ENCODE peak calls at places on chromosomes 3 and 15, in ten cellular contexts. C, U, X, Z, B, G, K, S, D and H are unnamed samples.
A peak's percentile ranks its signal among the peaks of the same experiment; 100 is the strongest.

GRCh38 chr15:60964527-60964926 is 264.6 kb downstream of the RORA start:
- DNase-seq in D (no peak), K (no peak), C (no peak), X (peak; percentile 40), Z (peak; percentile 34), B (no peak), U (peak; percentile 37), S (no peak), G (no peak), H (no peak)

GRCh38 chr3:187735837-187736236 is 9.4 kb downstream of the BCL6 start:
- DNase-seq in C (no peak), K (no peak), U (no peak), G (no peak), D (no peak), X (no peak), S (no peak), B (no peak), Z (no peak), H (no peak)

GRCh38 chr15:69386284-69386683 is 27.9 kb upstream of the KIF23 start:
- DNase-seq in U (no peak), D (no peak), G (no peak), S (no peak), K (no peak), Z (no peak), B (no peak), C (no peak), X (no peak), H (no peak)

GRCh38 chr3:94429517-94429916 is 366.7 kb downstream of the NSUN3 start:
- DNase-seq in S (no peak), K (no peak), U (no peak), X (peak; percentile 6), C (no peak), Z (no peak), D (no peak), B (no peak), G (no peak), H (no peak)

GRCh38 chr15:65082303-65082958 is 5.9 kb downstream of the KBTBD13 start:
- DNase-seq in C (no peak), S (no peak), X (peak; percentile 25), U (peak; percentile 70), K (no peak), B (no peak), Z (no peak), D (no peak), G (no peak), H (no peak)

GRCh38 chr15:92906563-92907081 is 6.5 kb downstream of the CHD2 start:
- DNase-seq in Z (no peak), X (peak; percentile 85), K (no peak), C (no peak), B (no peak), U (no peak), D (peak; percentile 30), G (no peak), S (peak; percentile 90), H (no peak)

GRCh38 chr3:59992578-59992977 is 942.8 kb upstream of the CFAP20DC start:
- DNase-seq in S (no peak), K (no peak), D (no peak), Z (no peak), B (no peak), U (no peak), C (no peak), X (no peak), G (no peak), H (no peak)

GRCh38 chr3:73637042-73637441 is 12.3 kb upstream of the PDZRN3 start:
- DNase-seq in X (peak; percentile 42), G (no peak), K (no peak), U (no peak), D (no peak), C (peak; percentile 35), B (no peak), Z (peak; percentile 53), S (no peak), H (no peak)

GRCh38 chr3:29552036-29552435 is 271.2 kb downstream of the RBMS3 start:
- DNase-seq in B (no peak), D (no peak), G (no peak), S (no peak), U (no peak), X (no peak), Z (no peak), C (no peak), K (no peak), H (no peak)

GRCh38 chr3:37174532-37175126 is at the start of gene LRRFIP2:
- DNase-seq in X (peak; percentile 64), B (no peak), S (no peak), C (no peak), Z (peak; percentile 85), G (no peak), U (no peak), D (no peak), K (no peak), H (no peak)

GRCh38 chr3:52240059-52240885 is 1.3 kb upstream of the TWF2 start:
- DNase-seq in S (peak; percentile 75), G (no peak), Z (peak; percentile 97), D (peak; percentile 42), K (no peak), U (peak; percentile 61), B (no peak), X (peak; percentile 56), C (peak; percentile 5), H (no peak)

GRCh38 chr3:125045965-125046364 is 9.8 kb downstream of the HEG1 start:
- DNase-seq in S (no peak), Z (peak; percentile 81), K (no peak), B (no peak), X (peak; percentile 89), D (no peak), C (no peak), G (peak; percentile 76), U (no peak), H (no peak)

GRCh38 chr3:72756900-72757299 is 91.3 kb downstream of the SHQ1 start:
- DNase-seq in K (no peak), G (no peak), Z (no peak), X (no peak), S (no peak), B (no peak), C (no peak), D (no peak), U (no peak), H (no peak)

GRCh38 chr15:91113036-91113435 is 13.0 kb downstream of the SV2B start:
- DNase-seq in G (no peak), U (peak; percentile 64), B (no peak), C (peak; percentile 65), D (no peak), Z (no peak), S (no peak), K (no peak), X (no peak), H (no peak)

GRCh38 chr3:192850501-192850981 is 67.1 kb downstream of the MB21D2 start:
- DNase-seq in G (peak; percentile 39), B (no peak), Z (peak; percentile 43), S (peak; percentile 97), C (no peak), U (no peak), X (peak; percentile 74), K (no peak), D (no peak), H (no peak)